ENCODE peak calls at places on chromosomes 11 and 22, in six cellular contexts. U is PC-9; D is prostate gland; T is effector memory CD4-positive, alpha-beta T cell; S is heart right ventricle; F is brain microvascular endothelial cell. Z is an unnamed sample.

GRCh38 chr11:68798221-68798813 is 43.4 kb downstream of the CPT1A start:
- DNase-seq in U (no peak), D (no peak), T (peak; percentile 4), S (peak; percentile 29), F (no peak), Z (no peak)

GRCh38 chr22:28222571-28222970 is 303.5 kb upstream of the PITPNB start:
- DNase-seq in U (no peak), D (no peak), T (no peak), S (no peak), F (no peak), Z (no peak)

GRCh38 chr22:39543095-39543494 is 10.5 kb upstream of the RPS19BP1 start:
- DNase-seq in U (peak; percentile 28), D (no peak), T (no peak), S (no peak), F (no peak), Z (no peak)

GRCh38 chr22:50399751-50400331 is 56.7 kb downstream of the PPP6R2 start:
- DNase-seq in U (peak; percentile 32), D (no peak), T (no peak), S (peak; percentile 31), F (peak; percentile 22), Z (no peak)

GRCh38 chr11:115184901-115185300 is 319.3 kb downstream of the CADM1 start:
- DNase-seq in U (no peak), D (no peak), T (no peak), S (no peak), F (no peak), Z (no peak)

GRCh38 chr22:50169774-50170341 is 673 bp upstream of the PANX2 start:
- DNase-seq in U (peak; percentile 62), D (no peak), T (no peak), S (no peak), F (no peak), Z (no peak)

GRCh38 chr11:73570415-73571114 is 27.3 kb downstream of the FAM168A start:
- DNase-seq in U (peak; percentile 62), D (no peak), T (no peak), S (no peak), F (peak; percentile 82), Z (peak; percentile 96)

GRCh38 chr22:25021976-25022711 is 69.6 kb downstream of the KIAA1671 start:
- DNase-seq in U (no peak), D (no peak), T (no peak), S (peak; percentile 38), F (no peak), Z (no peak)

GRCh38 chr11:73347067-73347466 is 29.1 kb upstream of the RELT start:
- DNase-seq in U (no peak), D (no peak), T (no peak), S (no peak), F (no peak), Z (no peak)

GRCh38 chr22:43293661-43294392 is 49.3 kb downstream of the SCUBE1 start:
- DNase-seq in U (peak; percentile 83), D (peak; percentile 69), T (no peak), S (peak; percentile 45), F (peak; percentile 10), Z (peak; percentile 3)

GRCh38 chr11:64990222-64990918 is 6.4 kb downstream of the BATF2 start:
- DNase-seq in U (no peak), D (no peak), T (no peak), S (peak; percentile 48), F (peak; percentile 26), Z (no peak)

GRCh38 chr11:7573558-7574296 is 59.9 kb downstream of the PPFIBP2 start:
- DNase-seq in U (peak; percentile 24), D (no peak), T (no peak), S (no peak), F (no peak), Z (no peak)

DNA sequence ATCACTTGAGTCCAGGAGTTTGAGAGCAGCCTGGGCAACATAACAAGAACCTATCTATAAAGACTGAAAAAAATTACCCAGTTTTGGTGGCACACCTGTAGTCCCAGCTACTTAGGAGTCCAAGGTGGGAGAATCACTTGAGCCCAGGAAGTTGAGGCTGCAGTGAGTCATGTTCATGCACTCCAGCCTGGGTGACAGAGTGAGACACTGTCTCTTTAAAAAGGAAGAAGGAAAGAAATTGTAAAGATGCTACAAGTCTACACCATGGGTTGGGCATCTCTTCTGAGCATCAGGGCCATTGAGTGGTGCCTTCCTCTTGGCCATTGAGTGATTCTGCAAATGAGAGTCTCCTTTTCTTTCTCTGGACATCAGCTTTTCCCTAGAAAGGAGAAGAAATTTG is 15.7 kb upstream of the MTMR3 start:
- DNase-seq in U (no peak), D (no peak), T (no peak), S (no peak), F (no peak), Z (no peak)
- H3K27ac ChIP-seq in U (no peak overlapping the region), D (no peak overlapping the region), T (no peak overlapping the region), S (no peak overlapping the region), F (no peak overlapping the region), Z (no peak overlapping the region)

GRCh38 chr22:45833613-45834012 is 143.3 kb downstream of the WNT7B start:
- DNase-seq in U (no peak), D (no peak), T (no peak), S (no peak), F (no peak), Z (no peak)

GRCh38 chr22:45832180-45832579 is 144.8 kb downstream of the WNT7B start:
- DNase-seq in U (no peak), D (no peak), T (no peak), S (no peak), F (no peak), Z (no peak)

GRCh38 chr22:45831394-45831793 is 145.6 kb downstream of the WNT7B start:
- DNase-seq in U (no peak), D (no peak), T (no peak), S (no peak), F (peak; percentile 13), Z (no peak)

GRCh38 chr22:45834241-45834640 is 142.7 kb downstream of the WNT7B start:
- DNase-seq in U (no peak), D (peak; percentile 65), T (no peak), S (no peak), F (no peak), Z (no peak)

GRCh38 chr22:45832959-45833580 is 143.9 kb downstream of the WNT7B start:
- DNase-seq in U (no peak), D (peak; percentile 32), T (no peak), S (no peak), F (no peak), Z (no peak)
- H3K27ac ChIP-seq in U (no peak overlapping the region), D (no peak overlapping the region), T (no peak overlapping the region), S (no peak overlapping the region), F (no peak overlapping the region), Z (peak overlapping the region; percentile 30)

GRCh38 chr11:17012712-17013547 is 1.3 kb downstream of the PLEKHA7 start:
- DNase-seq in U (peak; percentile 73), D (peak; percentile 27), T (no peak), S (peak; percentile 49), F (peak; percentile 53), Z (peak; percentile 78)
- H3K27ac ChIP-seq in U (peak overlapping the region; percentile 82), D (no peak overlapping the region), T (no peak overlapping the region), S (no peak overlapping the region), F (no peak overlapping the region), Z (peak overlapping the region; percentile 35)

GRCh38 chr11:34345012-34345804 is 12.6 kb downstream of the ABTB2 start:
- DNase-seq in U (peak; percentile 90), D (peak; percentile 36), T (no peak), S (peak; percentile 26), F (peak; percentile 77), Z (no peak)
- H3K27ac ChIP-seq in U (peak overlapping the region; percentile 91), D (no peak overlapping the region), T (no peak overlapping the region), S (peak overlapping the region; percentile 54), F (peak overlapping the region; percentile 50), Z (peak overlapping the region; percentile 65)

GRCh38 chr11:18578975-18579598 is 9.4 kb downstream of the UEVLD start:
- DNase-seq in U (peak; percentile 31), D (peak; percentile 19), T (no peak), S (no peak), F (no peak), Z (peak; percentile 66)

DNA sequence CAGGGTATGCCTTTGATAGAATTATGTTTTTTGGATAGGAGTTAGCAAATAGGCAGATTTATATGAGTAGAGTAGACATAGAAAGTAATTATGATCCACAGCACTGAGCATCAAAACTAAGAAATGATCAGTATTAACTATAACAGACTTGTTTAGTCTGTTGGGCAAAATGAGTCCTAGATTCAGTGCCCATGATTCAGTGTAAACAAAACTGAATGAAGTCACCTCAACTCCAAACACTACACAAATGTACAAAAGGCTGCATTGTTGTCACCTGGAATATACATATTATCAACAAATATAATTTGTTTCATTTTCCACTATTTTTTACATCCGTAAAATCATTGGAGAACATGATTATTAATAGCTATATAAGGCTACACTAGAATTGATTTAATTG is 6.7 kb downstream of the UEVLD start:
- DNase-seq in U (no peak), D (no peak), T (no peak), S (no peak), F (no peak), Z (no peak)
- H3K27ac ChIP-seq in U (no peak overlapping the region), D (no peak overlapping the region), T (no peak overlapping the region), S (no peak overlapping the region), F (no peak overlapping the region), Z (no peak overlapping the region)

GRCh38 chr11:59078435-59078834 is 7.7 kb upstream of the GLYATL1B start:
- DNase-seq in U (no peak), D (no peak), T (no peak), S (no peak), F (no peak), Z (no peak)

GRCh38 chr11:59079089-59079488 is 7.0 kb upstream of the GLYATL1B start:
- DNase-seq in U (no peak), D (no peak), T (no peak), S (no peak), F (no peak), Z (no peak)

DNA sequence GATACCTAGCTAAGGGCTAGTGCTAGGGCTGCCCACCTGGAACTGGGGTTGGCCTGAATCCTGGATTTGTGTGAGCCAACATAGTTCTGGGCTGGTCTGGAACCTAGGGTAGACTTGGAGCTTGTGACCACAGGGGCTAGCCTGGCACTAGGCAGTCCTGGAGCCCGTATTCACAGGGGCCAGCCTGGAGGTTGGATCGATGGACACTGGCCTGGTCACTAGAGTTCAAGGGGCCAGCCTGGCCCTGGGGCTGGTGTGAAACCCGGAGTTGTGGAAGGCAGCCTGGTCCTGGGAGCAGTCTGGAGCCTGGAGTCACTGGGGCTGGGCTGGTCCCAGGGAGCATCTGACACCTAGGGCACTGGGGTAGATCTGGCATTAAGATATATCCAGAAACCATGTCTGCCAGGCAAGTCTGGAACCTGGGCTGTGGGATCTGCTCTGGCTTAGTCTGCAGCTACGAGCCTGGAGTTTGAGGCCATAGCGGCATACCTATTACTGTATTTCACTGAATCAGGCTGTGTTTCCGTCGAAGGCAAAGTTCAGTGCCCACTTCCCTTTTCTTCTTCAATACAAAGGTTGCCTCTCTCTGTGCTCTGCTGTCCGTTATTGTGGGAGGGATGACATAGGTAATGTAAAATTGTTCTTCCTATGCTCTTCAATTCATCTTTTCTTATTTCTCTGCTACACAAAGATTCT is 9.1 kb upstream of the GLYATL1B start:
- DNase-seq in U (no peak), D (no peak), T (no peak), S (no peak), F (no peak), Z (no peak)
- H3K27ac ChIP-seq in U (no peak overlapping the region), D (no peak overlapping the region), T (no peak overlapping the region), S (no peak overlapping the region), F (no peak overlapping the region), Z (no peak overlapping the region)

Z was measured in epithelial cell of prostate.